ENCODE peak calls at places on chromosomes 3 and 15, in ten cellular contexts. One of them, this sample, is unnamed.

GRCh38 chr3:197912770-197913476 is 37.1 kb upstream of the RPL35A start:
- DNase-seq in body of pancreas: peak
- DNase-seq in testis: peak
- DNase-seq in ovary: peak
- DNase-seq in uterus: no peak
- DNase-seq in right lobe of liver: no peak
- DNase-seq in HCT116: no peak
- DNase-seq in thyroid gland: no peak
- DNase-seq in GM12891: no peak
- DNase-seq in sigmoid colon: no peak
- DNase-seq in this sample: no peak

GRCh38 chr3:193903976-193904375 is 232.0 kb upstream of the HES1 start:
- DNase-seq in right lobe of liver: no peak
- DNase-seq in HCT116: no peak
- DNase-seq in GM12891: no peak
- DNase-seq in uterus: no peak
- DNase-seq in body of pancreas: no peak
- DNase-seq in ovary: no peak
- DNase-seq in testis: no peak
- DNase-seq in thyroid gland: no peak
- DNase-seq in sigmoid colon: no peak
- DNase-seq in this sample: no peak

GRCh38 chr3:58234516-58234931 is 3.1 kb upstream of the ABHD6 start:
- DNase-seq in testis: no peak
- DNase-seq in right lobe of liver: no peak
- DNase-seq in GM12891: no peak
- DNase-seq in HCT116: no peak
- DNase-seq in uterus: no peak
- DNase-seq in body of pancreas: no peak
- DNase-seq in ovary: no peak
- DNase-seq in sigmoid colon: no peak
- DNase-seq in thyroid gland: no peak
- DNase-seq in this sample: peak

GRCh38 chr15:75229191-75230015 is 27.7 kb downstream of the C15orf39 start:
- DNase-seq in thyroid gland: no peak
- DNase-seq in testis: no peak
- DNase-seq in HCT116: no peak
- DNase-seq in uterus: no peak
- DNase-seq in body of pancreas: no peak
- DNase-seq in sigmoid colon: peak
- DNase-seq in GM12891: peak
- DNase-seq in ovary: peak
- DNase-seq in right lobe of liver: peak
- DNase-seq in this sample: no peak

GRCh38 chr3:46887980-46888494 is 10.5 kb downstream of the PTH1R start:
- DNase-seq in body of pancreas: no peak
- DNase-seq in HCT116: no peak
- DNase-seq in uterus: no peak
- DNase-seq in sigmoid colon: no peak
- DNase-seq in GM12891: no peak
- DNase-seq in thyroid gland: no peak
- DNase-seq in ovary: no peak
- DNase-seq in testis: no peak
- DNase-seq in right lobe of liver: no peak
- DNase-seq in this sample: no peak

GRCh38 chr3:139944256-139944910 is 9.4 kb downstream of the CLSTN2 start:
- DNase-seq in uterus: no peak
- DNase-seq in GM12891: no peak
- DNase-seq in body of pancreas: no peak
- DNase-seq in thyroid gland: peak
- DNase-seq in sigmoid colon: no peak
- DNase-seq in ovary: no peak
- DNase-seq in HCT116: no peak
- DNase-seq in testis: no peak
- DNase-seq in right lobe of liver: no peak
- DNase-seq in this sample: no peak

GRCh38 chr15:33190539-33190938 is 4.0 kb downstream of the FMN1 start:
- DNase-seq in GM12891: no peak
- DNase-seq in sigmoid colon: no peak
- DNase-seq in testis: no peak
- DNase-seq in ovary: no peak
- DNase-seq in body of pancreas: no peak
- DNase-seq in HCT116: no peak
- DNase-seq in thyroid gland: no peak
- DNase-seq in uterus: no peak
- DNase-seq in right lobe of liver: no peak
- DNase-seq in this sample: no peak

GRCh38 chr3:157518881-157519280 is 15.7 kb upstream of the VEPH1 start:
- DNase-seq in testis: no peak
- DNase-seq in right lobe of liver: no peak
- DNase-seq in uterus: no peak
- DNase-seq in sigmoid colon: no peak
- DNase-seq in GM12891: no peak
- DNase-seq in HCT116: no peak
- DNase-seq in ovary: no peak
- DNase-seq in body of pancreas: no peak
- DNase-seq in thyroid gland: no peak
- DNase-seq in this sample: no peak

GRCh38 chr15:92033319-92033718 is 179.8 kb downstream of the SLCO3A1 start:
- DNase-seq in testis: no peak
- DNase-seq in thyroid gland: no peak
- DNase-seq in right lobe of liver: no peak
- DNase-seq in body of pancreas: no peak
- DNase-seq in ovary: no peak
- DNase-seq in GM12891: no peak
- DNase-seq in sigmoid colon: no peak
- DNase-seq in HCT116: no peak
- DNase-seq in uterus: no peak
- DNase-seq in this sample: no peak

GRCh38 chr15:51077565-51078153 is 17.0 kb downstream of the TNFAIP8L3 start:
- DNase-seq in testis: peak
- DNase-seq in right lobe of liver: peak
- DNase-seq in sigmoid colon: peak
- DNase-seq in ovary: peak
- DNase-seq in HCT116: no peak
- DNase-seq in GM12891: peak
- DNase-seq in body of pancreas: peak
- DNase-seq in uterus: peak
- DNase-seq in thyroid gland: peak
- DNase-seq in this sample: no peak

GRCh38 chr3:179076243-179077027 is 4.8 kb upstream of the ZMAT3 start:
- DNase-seq in uterus: no peak
- DNase-seq in GM12891: no peak
- DNase-seq in ovary: no peak
- DNase-seq in right lobe of liver: no peak
- DNase-seq in HCT116: no peak
- DNase-seq in sigmoid colon: no peak
- DNase-seq in testis: no peak
- DNase-seq in body of pancreas: no peak
- DNase-seq in thyroid gland: no peak
- DNase-seq in this sample: no peak

GRCh38 chr3:33826688-33827087 is 28.3 kb downstream of the PDCD6IP start:
- DNase-seq in HCT116: no peak
- DNase-seq in body of pancreas: no peak
- DNase-seq in ovary: no peak
- DNase-seq in uterus: no peak
- DNase-seq in thyroid gland: no peak
- DNase-seq in right lobe of liver: no peak
- DNase-seq in sigmoid colon: no peak
- DNase-seq in testis: no peak
- DNase-seq in GM12891: no peak
- DNase-seq in this sample: no peak

GRCh38 chr3:124860599-124860998 is 26.6 kb downstream of the ITGB5 start:
- DNase-seq in thyroid gland: peak
- DNase-seq in uterus: peak
- DNase-seq in ovary: peak
- DNase-seq in testis: peak
- DNase-seq in HCT116: peak
- DNase-seq in GM12891: no peak
- DNase-seq in body of pancreas: peak
- DNase-seq in right lobe of liver: no peak
- DNase-seq in sigmoid colon: peak
- DNase-seq in this sample: peak

GRCh38 chr3:49859576-49860305 is 3.4 kb upstream of the TRAIP start:
- DNase-seq in ovary: no peak
- DNase-seq in right lobe of liver: no peak
- DNase-seq in HCT116: no peak
- DNase-seq in testis: no peak
- DNase-seq in GM12891: no peak
- DNase-seq in sigmoid colon: no peak
- DNase-seq in uterus: no peak
- DNase-seq in body of pancreas: no peak
- DNase-seq in thyroid gland: peak
- DNase-seq in this sample: no peak

GRCh38 chr3:49855662-49856061 is 702 bp downstream of the TRAIP start:
- DNase-seq in testis: no peak
- DNase-seq in body of pancreas: no peak
- DNase-seq in sigmoid colon: no peak
- DNase-seq in GM12891: no peak
- DNase-seq in uterus: no peak
- DNase-seq in HCT116: no peak
- DNase-seq in right lobe of liver: no peak
- DNase-seq in thyroid gland: no peak
- DNase-seq in ovary: no peak
- DNase-seq in this sample: no peak

GRCh38 chr3:49856181-49857005 is at the start of gene TRAIP:
- DNase-seq in HCT116: peak
- DNase-seq in testis: peak
- DNase-seq in GM12891: peak
- DNase-seq in uterus: peak
- DNase-seq in ovary: peak
- DNase-seq in right lobe of liver: peak
- DNase-seq in thyroid gland: peak
- DNase-seq in sigmoid colon: peak
- DNase-seq in body of pancreas: peak
- DNase-seq in this sample: peak
- TF ChIP-seq POLR2A in HCT116: peak
- TF ChIP-seq POLR2A in testis: no peak
- TF ChIP-seq POLR2A in GM12891: peak
- TF ChIP-seq POLR2A in uterus: no peak
- TF ChIP-seq POLR2A in ovary: peak
- TF ChIP-seq POLR2A in right lobe of liver: no peak
- TF ChIP-seq POLR2A in thyroid gland: peak
- TF ChIP-seq POLR2A in sigmoid colon: no peak
- TF ChIP-seq POLR2A in body of pancreas: peak
- TF ChIP-seq POLR2A in this sample: peak

GRCh38 chr3:181711325-181712135 is at the start of gene SOX2:
- DNase-seq in uterus: no peak
- DNase-seq in thyroid gland: peak
- DNase-seq in body of pancreas: peak
- DNase-seq in right lobe of liver: peak
- DNase-seq in HCT116: peak
- DNase-seq in ovary: no peak
- DNase-seq in GM12891: peak
- DNase-seq in testis: peak
- DNase-seq in sigmoid colon: peak
- DNase-seq in this sample: peak
- TF ChIP-seq POLR2A in uterus: no peak
- TF ChIP-seq POLR2A in thyroid gland: no peak
- TF ChIP-seq POLR2A in body of pancreas: no peak
- TF ChIP-seq POLR2A in right lobe of liver: no peak
- TF ChIP-seq POLR2A in HCT116: no peak
- TF ChIP-seq POLR2A in ovary: no peak
- TF ChIP-seq POLR2A in GM12891: no peak
- TF ChIP-seq POLR2A in testis: no peak
- TF ChIP-seq POLR2A in sigmoid colon: peak
- TF ChIP-seq POLR2A in this sample: no peak

DNA sequence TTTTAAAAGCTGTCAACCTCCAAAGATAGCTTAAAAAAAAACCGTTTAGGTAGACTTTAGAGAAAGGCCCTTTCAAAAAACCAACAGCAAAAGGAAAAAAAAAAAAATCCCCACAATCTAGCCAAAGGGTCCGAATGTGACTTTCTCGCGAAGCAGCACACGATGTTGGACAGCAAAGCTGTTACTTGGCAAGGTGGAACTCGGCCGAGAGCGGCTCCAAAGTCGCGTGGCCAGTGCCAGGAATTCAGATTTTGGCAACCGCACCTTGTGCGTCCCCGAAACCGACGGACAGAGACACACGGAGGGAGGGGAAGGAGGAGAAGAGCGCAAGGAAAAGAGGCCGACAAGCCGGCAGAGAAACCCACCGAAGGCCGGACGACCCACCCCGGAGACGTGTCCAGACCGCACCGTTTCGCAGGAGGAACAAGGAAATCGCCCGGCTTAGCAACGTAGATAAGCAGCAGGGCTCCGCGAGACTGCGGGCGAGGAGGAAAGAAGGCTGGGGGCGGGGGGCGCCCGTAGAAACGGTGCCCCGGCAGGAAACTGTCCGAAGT is 517.3 kb downstream of the MECOM start:
- DNase-seq in testis: peak
- DNase-seq in HCT116: no peak
- DNase-seq in ovary: no peak
- DNase-seq in GM12891: no peak
- DNase-seq in right lobe of liver: peak
- DNase-seq in sigmoid colon: peak
- DNase-seq in thyroid gland: peak
- DNase-seq in body of pancreas: peak
- DNase-seq in uterus: no peak
- DNase-seq in this sample: peak
- TF ChIP-seq POLR2A in testis: no peak
- TF ChIP-seq POLR2A in HCT116: no peak
- TF ChIP-seq POLR2A in ovary: no peak
- TF ChIP-seq POLR2A in GM12891: no peak
- TF ChIP-seq POLR2A in right lobe of liver: no peak
- TF ChIP-seq POLR2A in sigmoid colon: no peak
- TF ChIP-seq POLR2A in thyroid gland: peak
- TF ChIP-seq POLR2A in body of pancreas: peak
- TF ChIP-seq POLR2A in uterus: peak
- TF ChIP-seq POLR2A in this sample: no peak

GRCh38 chr15:31390777-31391486 is 64.3 kb downstream of the KLF13 start:
- DNase-seq in right lobe of liver: no peak
- DNase-seq in thyroid gland: no peak
- DNase-seq in sigmoid colon: peak
- DNase-seq in GM12891: no peak
- DNase-seq in testis: no peak
- DNase-seq in uterus: no peak
- DNase-seq in body of pancreas: no peak
- DNase-seq in HCT116: no peak
- DNase-seq in ovary: peak
- DNase-seq in this sample: no peak

GRCh38 chr15:31393441-31394091 is 66.9 kb downstream of the KLF13 start:
- DNase-seq in body of pancreas: no peak
- DNase-seq in right lobe of liver: no peak
- DNase-seq in GM12891: no peak
- DNase-seq in ovary: peak
- DNase-seq in thyroid gland: no peak
- DNase-seq in HCT116: no peak
- DNase-seq in sigmoid colon: peak
- DNase-seq in uterus: no peak
- DNase-seq in testis: no peak
- DNase-seq in this sample: no peak

GRCh38 chr15:31390029-31390428 is 63.4 kb downstream of the KLF13 start:
- DNase-seq in sigmoid colon: no peak
- DNase-seq in uterus: no peak
- DNase-seq in thyroid gland: no peak
- DNase-seq in ovary: no peak
- DNase-seq in GM12891: no peak
- DNase-seq in HCT116: no peak
- DNase-seq in right lobe of liver: no peak
- DNase-seq in body of pancreas: peak
- DNase-seq in testis: no peak
- DNase-seq in this sample: no peak

GRCh38 chr15:31392761-31393401 is 66.2 kb downstream of the KLF13 start:
- DNase-seq in uterus: no peak
- DNase-seq in right lobe of liver: no peak
- DNase-seq in body of pancreas: peak
- DNase-seq in sigmoid colon: peak
- DNase-seq in thyroid gland: peak
- DNase-seq in GM12891: no peak
- DNase-seq in HCT116: no peak
- DNase-seq in ovary: peak
- DNase-seq in testis: no peak
- DNase-seq in this sample: no peak

GRCh38 chr15:31391687-31392671 is 65.3 kb downstream of the KLF13 start:
- DNase-seq in GM12891: peak
- DNase-seq in right lobe of liver: peak
- DNase-seq in HCT116: no peak
- DNase-seq in body of pancreas: peak
- DNase-seq in testis: peak
- DNase-seq in sigmoid colon: peak
- DNase-seq in uterus: peak
- DNase-seq in ovary: peak
- DNase-seq in thyroid gland: peak
- DNase-seq in this sample: peak
- TF ChIP-seq POLR2A in GM12891: no peak
- TF ChIP-seq POLR2A in right lobe of liver: peak
- TF ChIP-seq POLR2A in HCT116: peak
- TF ChIP-seq POLR2A in body of pancreas: peak
- TF ChIP-seq POLR2A in testis: peak
- TF ChIP-seq POLR2A in sigmoid colon: peak
- TF ChIP-seq POLR2A in uterus: peak
- TF ChIP-seq POLR2A in ovary: peak
- TF ChIP-seq POLR2A in thyroid gland: peak
- TF ChIP-seq POLR2A in this sample: no peak